ENCODE peak calls at places on chromosomes 1 and 21, in seven cellular contexts. G is memory B cell; J is NCI-H2171 treated with DMSO at 0.1 percent for 48 hours; F is NAMALWA; O is activated T-cell treated with anti-CD3 and anti-CD28 coated beads, Interleukin-2, amount 50 U/mL, for 1 hour; H is kidney tubule cell; A is brain microvascular endothelial cell. U is an unnamed sample.

GRCh38 chr1:2014181-2014580 is 5.0 kb upstream of the GABRD start:
- DNase-seq in O (no peak), J (no peak), G (no peak), F (no peak), A (no peak), H (no peak), U (no peak)

GRCh38 chr1:94017155-94017829 is 103.7 kb downstream of the ABCA4 start:
- DNase-seq in O (no peak), J (no peak), H (no peak), G (no peak), A (no peak), F (no peak), U (no peak)

GRCh38 chr21:31343680-31344480 is at the start of gene TIAM1:
- DNase-seq in O (peak), H (peak), J (peak), F (no peak), G (no peak), A (peak), U (peak)

GRCh38 chr1:208007938-208008342 is 97.0 kb upstream of the CD34 start:
- DNase-seq in G (no peak), H (peak), O (no peak), A (peak), J (no peak), F (no peak), U (no peak)

GRCh38 chr1:162631546-162632233 is 574 bp upstream of the DDR2 start:
- DNase-seq in G (no peak), O (no peak), J (no peak), H (no peak), F (no peak), A (peak), U (no peak)

GRCh38 chr1:87370519-87370918 is 41.8 kb downstream of the LMO4 start:
- DNase-seq in J (no peak), A (no peak), H (no peak), O (no peak), F (no peak), G (no peak), U (no peak)

GRCh38 chr1:171939730-171940129 is 98.4 kb downstream of the DNM3 start:
- DNase-seq in A (no peak), O (no peak), H (no peak), F (no peak), J (no peak), G (no peak), U (no peak)

GRCh38 chr1:23810818-23811420 is 10.4 kb upstream of the GALE start:
- DNase-seq in O (peak), A (no peak), G (peak), H (peak), J (no peak), F (peak), U (no peak)

GRCh38 chr21:43306911-43307676 is 119.8 kb downstream of the SIK1 start:
- DNase-seq in G (no peak), J (peak), O (no peak), A (peak), F (no peak), H (peak), U (peak)

GRCh38 chr1:107138767-107139445 is 1.9 kb upstream of the NTNG1 start:
- DNase-seq in J (no peak), G (no peak), H (peak), F (no peak), O (no peak), A (no peak), U (no peak)

GRCh38 chr21:39314155-39315027 is 959 bp upstream of the BRWD1 start:
- DNase-seq in O (no peak), J (peak), H (peak), A (peak), G (no peak), F (peak), U (peak)

GRCh38 chr1:28161770-28162550 is 14.5 kb downstream of the PTAFR start:
- DNase-seq in F (no peak), J (peak), A (no peak), H (no peak), G (no peak), O (no peak), U (no peak)

GRCh38 chr1:40922969-40923368 is 56.5 kb upstream of the CTPS1 start:
- DNase-seq in F (no peak), A (no peak), J (peak), G (no peak), O (no peak), H (no peak), U (no peak)

GRCh38 chr1:226636847-226637096 is 88.2 kb downstream of the STUM start:
- DNase-seq in O (no peak), G (no peak), J (no peak), H (no peak), A (no peak), F (no peak), U (no peak)

GRCh38 chr1:177256153-177256814 is 85.5 kb downstream of the BRINP2 start:
- DNase-seq in A (peak), J (no peak), G (no peak), H (peak), F (peak), O (no peak), U (no peak)

GRCh38 chr1:220751130-220751529 is 3.0 kb downstream of the MTARC2 start:
- DNase-seq in A (no peak), F (no peak), H (no peak), O (no peak), J (no peak), G (no peak), U (no peak)

GRCh38 chr21:42565206-42565810 is 51.7 kb downstream of the SLC37A1 start:
- DNase-seq in H (no peak), O (peak), A (no peak), J (no peak), F (no peak), G (no peak), U (no peak)

GRCh38 chr1:150072959-150073358 is 5.4 kb downstream of the VPS45 start:
- DNase-seq in A (no peak), O (no peak), J (peak), H (peak), F (peak), G (no peak), U (no peak)

GRCh38 chr1:68331117-68331865 is 99.0 kb upstream of the WLS start:
- DNase-seq in H (peak), O (no peak), J (no peak), G (no peak), A (peak), F (no peak), U (peak)

GRCh38 chr1:176857632-176858031 is 306.9 kb downstream of the ASTN1 start:
- DNase-seq in A (no peak), F (no peak), H (peak), G (no peak), O (no peak), J (no peak), U (no peak)

GRCh38 chr1:185972096-185972875 is 238.1 kb downstream of the HMCN1 start:
- DNase-seq in O (no peak), F (no peak), J (no peak), H (peak), G (no peak), A (peak), U (no peak)